ENCODE peak calls at places on chromosomes 13 and 19, in four cellular contexts. W, J, O and E are unnamed samples. For H3K27me3 and H3K4me1, the result is how much of the 10 kb centered on the place peaks cover.

GRCh38 chr13:109785892-109786450 is 412 bp downstream of the IRS2 start:
- DNase-seq in W (no peak), J (peak), O (no peak), E (no peak)

GRCh38 chr13:46609052-46609451 is 56.1 kb downstream of the LRCH1 start:
- DNase-seq in W (no peak), J (no peak), O (no peak), E (no peak)

GRCh38 chr19:55585658-55586339 is 5.2 kb upstream of the ZNF579 start:
- DNase-seq in W (no peak), J (peak), O (no peak), E (peak)

GRCh38 chr13:103663996-103664395 is 597.8 kb upstream of the SLC10A2 start:
- DNase-seq in W (peak), J (no peak), O (no peak), E (no peak)

GRCh38 chr19:43774103-43774939 is 6.5 kb downstream of the KCNN4 start:
- DNase-seq in W (no peak), J (peak), O (no peak), E (peak)

GRCh38 chr13:73138276-73138950 is 79.6 kb downstream of the KLF5 start:
- DNase-seq in W (peak), J (no peak), O (no peak), E (no peak)

GRCh38 chr19:49573009-49573408 is 7.3 kb downstream of the NOSIP start:
- DNase-seq in W (no peak), J (no peak), O (no peak), E (no peak)

GRCh38 chr13:83881031-83881727 is 1.1 kb downstream of the SLITRK1 start:
- DNase-seq in W (no peak), J (no peak), O (no peak), E (no peak)

GRCh38 chr13:81779896-81780295 is 1439.0 kb upstream of the SPRY2 start:
- DNase-seq in W (peak), J (no peak), O (no peak), E (no peak)

GRCh38 chr19:50281491-50281890 is 47.7 kb downstream of the KCNC3 start:
- DNase-seq in W (no peak), J (no peak), O (no peak), E (no peak)

GRCh38 chr13:109476001-109476400 is 310.4 kb downstream of the IRS2 start:
- DNase-seq in W (no peak), J (no peak), O (no peak), E (no peak)

GRCh38 chr19:44796701-44797115 is 12.2 kb upstream of the BCAM start:
- DNase-seq in W (peak), J (no peak), O (no peak), E (peak)

GRCh38 chr13:79973533-79973963 is 367.4 kb downstream of the SPRY2 start:
- DNase-seq in W (no peak), J (no peak), O (no peak), E (no peak)

GRCh38 chr19:40104754-40105153 is 14.0 kb upstream of the ZNF780A start:
- DNase-seq in W (no peak), J (no peak), O (no peak), E (no peak)

GRCh38 chr19:40116075-40116474 is 25.3 kb upstream of the ZNF780A start:
- DNase-seq in W (no peak), J (no peak), O (no peak), E (no peak)

GRCh38 chr19:40110570-40110969 is 19.8 kb upstream of the ZNF780A start:
- DNase-seq in W (no peak), J (no peak), O (no peak), E (no peak)
- TF ChIP-seq CTCF in W (no peak), J (no peak), O (no peak), E (no peak)

GRCh38 chr13:112074139-112074710 is 7.3 kb downstream of the SOX1 start:
- DNase-seq in W (no peak), J (no peak), O (no peak), E (no peak)
- H3K27me3 ChIP-seq in W (under half), J (half or more), O (under half), E (under half)

GRCh38 chr19:3398900-3399278 is 32.5 kb downstream of the NFIC start:
- DNase-seq in W (no peak), J (no peak), O (no peak), E (no peak)
- H3K4me1 ChIP-seq in W (under half), J (half or more), O (under half), E (under half)

DNA sequence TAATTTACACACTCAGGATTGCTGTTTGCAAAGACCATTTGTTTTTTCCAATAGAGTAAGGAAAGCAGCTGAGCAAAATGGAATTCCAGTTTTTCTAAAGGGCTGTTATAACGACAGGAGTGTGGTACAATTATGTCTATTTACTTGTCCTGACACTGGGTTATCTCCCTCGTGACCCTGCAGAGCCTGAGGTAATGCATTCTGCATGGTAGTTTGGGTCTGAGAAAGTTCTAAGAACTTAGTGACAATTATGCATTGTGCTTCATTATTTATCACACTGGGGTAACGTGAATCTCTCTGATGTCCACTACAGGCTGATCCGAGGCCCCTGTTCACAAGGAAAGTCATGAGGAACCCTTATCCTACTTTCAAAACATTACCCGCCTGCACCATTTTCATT is 50.7 kb upstream of the EDNRB start:
- DNase-seq in W (no peak), J (no peak), O (no peak), E (no peak)
- TF ChIP-seq CTCF in W (no peak), J (no peak), O (no peak), E (no peak)

GRCh38 chr13:78593652-78594494 is 9.5 kb downstream of the POU4F1 start:
- DNase-seq in W (no peak), J (peak), O (no peak), E (no peak)

GRCh38 chr13:78586706-78587105 is 16.6 kb downstream of the POU4F1 start:
- DNase-seq in W (no peak), J (peak), O (no peak), E (no peak)

GRCh38 chr13:78587395-78587794 is 16.0 kb downstream of the POU4F1 start:
- DNase-seq in W (no peak), J (peak), O (no peak), E (no peak)

GRCh38 chr13:78593129-78593528 is 10.2 kb downstream of the POU4F1 start:
- DNase-seq in W (no peak), J (no peak), O (no peak), E (no peak)

GRCh38 chr13:78589206-78589605 is 14.1 kb downstream of the POU4F1 start:
- DNase-seq in W (peak), J (peak), O (no peak), E (no peak)
- H3K27me3 ChIP-seq in W (under half), J (half or more), O (under half), E (under half)

GRCh38 chr19:41671481-41671880 is 16.6 kb downstream of the CEACAM7 start:
- DNase-seq in W (no peak), J (no peak), O (no peak), E (no peak)
- H3K4me1 ChIP-seq in W (under half), J (under half), O (under half), E (under half)

GRCh38 chr13:69324109-69324886 is 783.3 kb upstream of the ATXN8OS start:
- DNase-seq in W (peak), J (no peak), O (no peak), E (no peak)
- TF ChIP-seq CTCF in W (peak), J (no peak), O (no peak), E (no peak)

DNA sequence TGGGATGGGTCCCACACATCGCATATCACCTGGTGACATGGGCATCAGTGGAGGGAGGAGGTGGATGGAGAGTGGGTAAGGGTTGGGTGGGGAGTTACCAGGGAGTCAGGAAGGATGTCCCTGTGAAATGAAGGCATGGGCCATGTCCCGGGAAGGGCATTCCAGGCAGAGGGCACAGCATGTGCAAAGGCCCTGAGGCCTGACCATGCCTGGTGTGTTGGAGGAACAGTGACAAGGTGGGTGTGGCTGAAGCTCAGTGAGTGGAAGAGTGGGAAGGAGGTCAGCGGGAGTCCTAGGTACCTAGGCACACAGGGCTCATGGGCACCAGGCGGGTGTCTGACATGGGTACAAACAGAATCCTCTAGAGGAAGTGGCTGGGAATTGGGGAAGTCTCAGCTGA is 11.0 kb upstream of the COLGALT1 start:
- DNase-seq in W (no peak), J (no peak), O (no peak), E (no peak)
- H3K27me3 ChIP-seq in W (under half), J (under half), O (under half), E (under half)

GRCh38 chr13:29570058-29570654 is 25.3 kb downstream of the SLC7A1 start:
- DNase-seq in W (no peak), J (no peak), O (no peak), E (no peak)
- H3K4me1 ChIP-seq in W (under half), J (under half), O (under half), E (under half)

DNA sequence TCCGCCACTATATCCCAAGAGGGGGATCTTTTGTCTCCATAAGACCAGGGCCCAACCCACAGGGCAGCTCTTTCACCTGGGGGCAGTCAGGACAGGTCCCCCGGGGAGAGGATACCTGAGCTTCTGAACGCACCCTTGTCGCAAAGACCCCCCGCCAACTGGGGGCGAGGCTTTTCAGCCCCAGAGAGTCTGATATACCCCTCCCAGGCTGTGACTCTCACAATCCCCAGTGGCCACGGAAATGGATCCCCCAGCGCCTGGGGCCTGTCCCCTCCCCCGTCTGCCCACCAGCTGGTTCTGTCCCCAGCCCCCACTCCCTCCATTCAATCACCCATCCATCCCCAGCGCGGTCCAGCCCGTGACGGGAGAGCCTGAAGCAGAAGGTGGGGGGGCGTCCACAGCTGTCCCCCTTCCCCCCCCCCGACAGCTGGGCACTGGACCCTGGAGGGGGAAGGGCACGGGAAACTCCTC is 858 bp downstream of the DOCK6 start:
- DNase-seq in W (no peak), J (no peak), O (no peak), E (no peak)
- TF ChIP-seq CTCF in W (no peak), J (no peak), O (no peak), E (no peak)